ENCODE peak calls at places on chromosomes 11 and 22, in five cellular contexts. U is glutamatergic neuron, Z is M059J, D is cardiac muscle cell, A is right cardiac atrium. F is an unnamed sample.

GRCh38 chr11:35511666-35512065 is 13.8 kb downstream of the PAMR1 start:
- DNase-seq in A (no peak), Z (peak; percentile 92), D (no peak), U (peak; percentile 30), F (no peak)

GRCh38 chr22:41910599-41911291 is 4.1 kb downstream of the SHISA8 start:
- DNase-seq in U (peak; percentile 48), Z (peak; percentile 31), A (peak; percentile 85), D (no peak), F (no peak)

GRCh38 chr11:110119317-110119716 is 26.1 kb downstream of the ZC3H12C start:
- DNase-seq in A (no peak), D (no peak), U (no peak), Z (no peak), F (no peak)

GRCh38 chr22:20653012-20653794 is 120.7 kb upstream of the SERPIND1 start:
- DNase-seq in Z (no peak), U (no peak), A (no peak), D (no peak), F (no peak)

GRCh38 chr22:42895087-42895486 is 38.0 kb upstream of the ARFGAP3 start:
- DNase-seq in A (peak; percentile 43), U (no peak), Z (no peak), D (no peak), F (peak; percentile 73)

GRCh38 chr11:35579557-35580396 is 38.5 kb upstream of the FJX1 start:
- DNase-seq in U (no peak), Z (peak; percentile 90), D (no peak), A (no peak), F (no peak)

GRCh38 chr11:85740464-85741400 is 54.7 kb upstream of the CCDC89 start:
- DNase-seq in U (no peak), D (peak; percentile 18), A (no peak), Z (no peak), F (no peak)

GRCh38 chr11:55714982-55715888 is 53.2 kb downstream of the OR4C6 start:
- DNase-seq in U (no peak), Z (no peak), A (no peak), D (no peak), F (no peak)

GRCh38 chr11:65911682-65912568 is 6.9 kb downstream of the C11orf68 start:
- DNase-seq in U (no peak), A (peak; percentile 80), D (peak; percentile 51), Z (peak; percentile 99), F (no peak)